ENCODE peak calls at places on chromosome 2, in ten cellular contexts. J, R, E, T, L, B, M, X, H and I are unnamed samples.

GRCh38 chr2:48430528-48430927 is 99.4 kb upstream of the STON1 start:
- DNase-seq in L (no peak), J (no peak), X (no peak), E (no peak), B (no peak), R (no peak), T (no peak), M (no peak), H (no peak), I (no peak)

GRCh38 chr2:8515390-8515761 is 166.5 kb upstream of the ID2 start:
- DNase-seq in E (peak; percentile 50), M (no peak), B (peak; percentile 23), T (no peak), J (no peak), R (no peak), H (no peak), L (peak; percentile 68), X (no peak), I (peak; percentile 31)

GRCh38 chr2:43136862-43137261 is 89.5 kb downstream of the ZFP36L2 start:
- DNase-seq in M (no peak), H (no peak), R (no peak), L (peak; percentile 77), B (no peak), X (no peak), T (no peak), J (no peak), E (peak; percentile 66), I (no peak)

GRCh38 chr2:11723061-11723371 is 23.4 kb upstream of the LPIN1 start:
- DNase-seq in E (no peak), R (no peak), M (no peak), H (no peak), L (no peak), T (no peak), J (no peak), X (no peak), B (no peak), I (no peak)

GRCh38 chr2:150125708-150126107 is 361.8 kb downstream of the RND3 start:
- DNase-seq in L (no peak), R (no peak), M (peak; percentile 92), H (no peak), E (no peak), J (peak; percentile 44), B (no peak), X (peak; percentile 74), T (no peak), I (no peak)

GRCh38 chr2:67613227-67613626 is 216.1 kb downstream of the ETAA1 start:
- DNase-seq in B (no peak), L (no peak), J (no peak), X (no peak), T (no peak), R (no peak), H (peak; percentile 7), E (no peak), M (no peak), I (no peak)

GRCh38 chr2:195666113-195666712 is 9.2 kb downstream of the SLC39A10 start:
- DNase-seq in B (no peak), L (no peak), H (peak; percentile 22), M (no peak), X (no peak), J (no peak), E (no peak), T (no peak), R (no peak), I (no peak)

GRCh38 chr2:11009176-11009575 is 97.4 kb downstream of the KCNF1 start:
- DNase-seq in T (no peak), H (no peak), J (no peak), R (no peak), M (no peak), X (no peak), E (no peak), L (no peak), B (no peak), I (no peak)

GRCh38 chr2:3739313-3739712 is 35.9 kb downstream of the DCDC2C start:
- DNase-seq in X (no peak), H (no peak), L (no peak), J (no peak), R (no peak), T (no peak), B (no peak), E (no peak), M (no peak), I (no peak)

GRCh38 chr2:173059941-173060575 is 15.6 kb upstream of the MAP3K20 start:
- DNase-seq in X (no peak), R (no peak), B (no peak), J (no peak), M (no peak), E (no peak), T (no peak), L (no peak), H (no peak), I (no peak)

GRCh38 chr2:62410015-62410453 is 96.0 kb downstream of the TMEM17 start:
- DNase-seq in M (no peak), B (peak; percentile 46), X (no peak), L (no peak), T (no peak), R (peak; percentile 10), E (no peak), H (peak; percentile 30), J (no peak), I (no peak)

GRCh38 chr2:163877316-163877715 is 141.5 kb upstream of the FIGN start:
- DNase-seq in X (peak; percentile 28), T (peak; percentile 14), R (no peak), L (no peak), B (no peak), J (peak; percentile 38), E (no peak), H (no peak), M (no peak), I (no peak)

GRCh38 chr2:200752332-200752731 is 59.4 kb upstream of the BZW1 start:
- DNase-seq in H (no peak), M (no peak), R (no peak), L (no peak), B (no peak), X (no peak), T (no peak), E (no peak), J (no peak), I (no peak)

GRCh38 chr2:217612920-217613319 is 389.9 kb downstream of the TNS1 start:
- DNase-seq in E (no peak), M (no peak), R (no peak), H (no peak), X (no peak), L (no peak), T (no peak), J (no peak), B (no peak), I (no peak)

GRCh38 chr2:122481717-122482116 is 726.3 kb downstream of the TSN start:
- DNase-seq in H (no peak), B (no peak), E (no peak), M (no peak), T (peak; percentile 45), L (no peak), R (no peak), X (no peak), J (no peak), I (no peak)

GRCh38 chr2:2662847-2663356 is 331.8 kb upstream of the MYT1L start:
- DNase-seq in E (no peak), B (no peak), R (no peak), M (no peak), H (no peak), J (no peak), L (no peak), T (no peak), X (no peak), I (no peak)

GRCh38 chr2:6906165-6906751 is 11.0 kb upstream of the RNF144A start:
- DNase-seq in R (no peak), J (no peak), H (no peak), M (no peak), T (no peak), X (no peak), E (no peak), L (no peak), B (no peak), I (no peak)

GRCh38 chr2:159713691-159714585 is 1.6 kb downstream of the MARCHF7 start:
- DNase-seq in B (peak; percentile 7), L (no peak), E (no peak), M (no peak), J (no peak), X (no peak), H (peak; percentile 51), R (no peak), T (no peak), I (no peak)

GRCh38 chr2:41496908-41497307 is 550.9 kb upstream of the PKDCC start:
- DNase-seq in X (no peak), R (no peak), J (no peak), H (peak; percentile 31), E (no peak), T (no peak), B (no peak), L (no peak), M (peak; percentile 21), I (no peak)

GRCh38 chr2:31200972-31201371 is 16.3 kb downstream of the CAPN14 start:
- DNase-seq in L (no peak), T (no peak), M (no peak), H (no peak), E (no peak), R (no peak), X (no peak), J (no peak), B (no peak), I (no peak)

GRCh38 chr2:21453728-21454127 is 330.0 kb downstream of the TDRD15 start:
- DNase-seq in H (no peak), B (peak; percentile 75), X (no peak), E (no peak), T (no peak), L (no peak), R (no peak), J (no peak), M (no peak), I (no peak)

GRCh38 chr2:74007120-74007519 is 22.4 kb downstream of the TET3 start:
- DNase-seq in H (no peak), R (no peak), J (no peak), X (no peak), E (no peak), T (no peak), L (no peak), B (no peak), M (no peak), I (no peak)

GRCh38 chr2:143177081-143177786 is 48.0 kb downstream of the ARHGAP15 start:
- DNase-seq in T (no peak), M (no peak), J (no peak), L (no peak), E (no peak), H (no peak), B (no peak), R (no peak), X (no peak), I (peak; percentile 10)

GRCh38 chr2:21050164-21050563 is 6.3 kb upstream of the APOB start:
- DNase-seq in J (no peak), L (no peak), B (no peak), X (no peak), E (no peak), M (no peak), H (peak; percentile 49), R (no peak), T (no peak), I (no peak)